ENCODE peak calls at places on chromosomes 13 and 19, in nine cellular contexts. C is right atrium auricular region; M is GM04503; K is left ventricle myocardium inferior; B is heart right ventricle; A is anterior cingulate cortex; U is T follicular helper cell; Y is activated T-helper 2 cell treated with anti-CD3 and anti-CD28 coated beads, Interferon-gamma antibody, Interleukin-2, Interleukin-4, amounts not matched to agents 10 μg/mL and 5 μg/mL and 100 μg/mL, durations not matched to agents 14 hours and 24 hours and 36 hours; E is neural progenitor cell. H is an unnamed sample.

GRCh38 chr19:49988433-49988832 is 27.5 kb upstream of the SIGLEC11 start:
- DNase-seq in K (no peak), M (no peak), C (no peak), Y (no peak), U (no peak), A (no peak), B (no peak), E (no peak), H (no peak)

GRCh38 chr13:19607523-19608078 is 25.9 kb upstream of the MPHOSPH8 start:
- DNase-seq in M (no peak), A (no peak), Y (no peak), B (no peak), K (no peak), E (no peak), C (peak), U (no peak), H (no peak)

GRCh38 chr19:51541458-51542357 is 10.2 kb upstream of the SIGLEC6 start:
- DNase-seq in Y (no peak), K (no peak), B (no peak), U (no peak), C (no peak), M (no peak), E (no peak), A (no peak), H (no peak)

GRCh38 chr19:18833141-18833476 is 1.4 kb downstream of the UPF1 start:
- DNase-seq in M (no peak), B (no peak), U (no peak), E (no peak), C (no peak), Y (no peak), A (no peak), K (no peak), H (no peak)

GRCh38 chr13:110266983-110267382 is 40.0 kb downstream of the COL4A1 start:
- DNase-seq in E (peak), K (no peak), C (peak), U (no peak), B (no peak), M (no peak), A (no peak), Y (no peak), H (no peak)

GRCh38 chr13:100658363-100658762 is 16.2 kb downstream of the TMTC4 start:
- DNase-seq in E (no peak), Y (no peak), A (no peak), C (no peak), B (no peak), U (no peak), K (no peak), M (no peak), H (no peak)

GRCh38 chr13:30002577-30002976 is 152.2 kb upstream of the UBL3 start:
- DNase-seq in C (no peak), K (no peak), M (peak), E (no peak), B (no peak), U (no peak), A (no peak), Y (no peak), H (no peak)

GRCh38 chr13:23715762-23716235 is 145.6 kb downstream of the TNFRSF19 start:
- DNase-seq in Y (no peak), M (no peak), K (no peak), U (no peak), A (no peak), B (no peak), E (no peak), C (no peak), H (no peak)

GRCh38 chr13:40562975-40563349 is 103.5 kb downstream of the FOXO1 start:
- DNase-seq in B (no peak), E (no peak), U (no peak), Y (no peak), A (no peak), C (no peak), M (no peak), K (no peak), H (no peak)

GRCh38 chr19:2325261-2326046 is 2.9 kb downstream of the LSM7 start:
- DNase-seq in B (no peak), U (no peak), E (no peak), C (no peak), A (no peak), Y (no peak), K (no peak), M (no peak), H (no peak)

GRCh38 chr19:35986664-35987570 is 8.1 kb upstream of the SDHAF1 start:
- DNase-seq in B (peak), M (no peak), U (no peak), C (no peak), K (peak), A (peak), Y (no peak), E (peak), H (no peak)

GRCh38 chr19:17184381-17184841 is 30.7 kb upstream of the USE1 start:
- DNase-seq in K (no peak), E (no peak), B (no peak), A (no peak), U (no peak), M (no peak), Y (peak), C (no peak), H (peak)

GRCh38 chr13:28137556-28137955 is 789 bp upstream of the PAN3 start:
- DNase-seq in M (no peak), U (no peak), Y (no peak), A (no peak), E (peak), K (no peak), C (no peak), B (no peak), H (no peak)

GRCh38 chr19:40580619-40581018 is 3.9 kb downstream of the SHKBP1 start:
- DNase-seq in Y (no peak), K (no peak), C (no peak), M (no peak), A (no peak), B (no peak), U (no peak), E (no peak), H (no peak)

GRCh38 chr19:38319421-38320258 is at the start of gene KCNK6:
- DNase-seq in M (no peak), A (peak), K (peak), E (peak), C (no peak), B (peak), Y (peak), U (no peak), H (peak)

GRCh38 chr13:114067381-114067885 is 65.0 kb downstream of the RASA3 start:
- DNase-seq in Y (no peak), U (no peak), B (no peak), C (no peak), E (no peak), A (no peak), M (peak), K (no peak), H (no peak)

GRCh38 chr13:41496420-41497234 is 39.3 kb downstream of the RGCC start:
- DNase-seq in E (no peak), Y (no peak), U (no peak), M (peak), K (no peak), A (no peak), B (no peak), C (no peak), H (no peak)

GRCh38 chr13:105979586-105979985 is 555.9 kb downstream of the EFNB2 start:
- DNase-seq in C (no peak), B (no peak), E (peak), M (no peak), U (no peak), A (no peak), Y (no peak), K (no peak), H (no peak)

H was measured in stimulated activated CD8-positive, alpha-beta memory T cell treated with anti-CD3 and anti-CD28 coated beads, Interleukin-7, amount 100 ng/mL, for 4 hours.